ENCODE peak calls at places on chromosomes 2 and 18, in six cellular contexts. Y is A549; U is left lobe of liver; L is cardiac septum; O is CD8-positive, alpha-beta memory T cell; Q is activated T-helper 9 cell treated with anti-CD3 and anti-CD28 coated beads, Interleukin-2, amount 50 U/mL, for 16 hours. D is an unnamed sample.

GRCh38 chr2:181683518-181684453 is 3.5 kb upstream of the NEUROD1 start:
- DNase-seq in Q (no peak), Y (peak; percentile 28), L (no peak), O (no peak), U (no peak), D (no peak)

GRCh38 chr2:31810200-31810917 is 200.4 kb downstream of the MEMO1 start:
- DNase-seq in Q (no peak), U (no peak), Y (no peak), O (no peak), L (no peak), D (no peak)

GRCh38 chr18:48819781-48820482 is 130.8 kb downstream of the SMAD7 start:
- DNase-seq in Y (no peak), L (peak; percentile 49), U (peak; percentile 41), Q (no peak), O (no peak), D (no peak)

GRCh38 chr2:72145658-72146329 is 1.9 kb downstream of the CYP26B1 start:
- DNase-seq in Q (no peak), L (peak; percentile 47), U (peak; percentile 31), O (no peak), Y (no peak), D (no peak)

GRCh38 chr2:57075226-57075625 is 891.4 kb downstream of the CCDC85A start:
- DNase-seq in O (no peak), L (no peak), U (no peak), Y (no peak), Q (no peak), D (no peak)

GRCh38 chr2:10788855-10789254 is 23.7 kb downstream of the PDIA6 start:
- DNase-seq in Y (no peak), U (no peak), O (no peak), Q (no peak), L (no peak), D (no peak)

GRCh38 chr2:206942799-206943478 is 3.6 kb downstream of the CPO start:
- DNase-seq in L (no peak), O (no peak), Q (no peak), Y (no peak), U (no peak), D (no peak)

GRCh38 chr2:28449489-28450395 is 46.1 kb upstream of the PLB1 start:
- DNase-seq in Y (no peak), U (no peak), Q (peak; percentile 73), L (no peak), O (no peak), D (no peak)

GRCh38 chr2:172861163-172861562 is 125.5 kb downstream of the RAPGEF4 start:
- DNase-seq in L (no peak), Y (no peak), U (no peak), Q (no peak), O (no peak), D (no peak)

GRCh38 chr2:169828141-169828811 is 1.0 kb downstream of the UBR3 start:
- DNase-seq in U (peak; percentile 60), L (no peak), Q (peak; percentile 34), O (peak; percentile 48), Y (no peak), D (peak; percentile 12)

GRCh38 chr2:156341482-156342251 is 9.1 kb upstream of the NR4A2 start:
- DNase-seq in O (peak; percentile 87), Q (peak; percentile 82), U (peak; percentile 88), Y (peak; percentile 71), L (peak; percentile 94), D (peak; percentile 72)

GRCh38 chr2:130824492-130825061 is 12.1 kb upstream of the ARHGEF4 start:
- DNase-seq in Q (peak; percentile 55), L (no peak), Y (peak; percentile 78), O (peak; percentile 64), U (no peak), D (peak; percentile 61)

D was measured in GM18507.